ENCODE peak calls at places on chromosomes 4 and X, in six cellular contexts. One of them, this sample, is unnamed.

GRCh38 chrX:101219840-101220191 is 230 bp downstream of the DRP2 start:
- DNase-seq in fibroblast of lung: peak
- DNase-seq in IMR-90: peak
- DNase-seq in H9: no peak
- DNase-seq in hepatocyte: peak
- DNase-seq in Karpas-422: no peak
- DNase-seq in this sample: no peak

GRCh38 chr4:3348621-3349020 is 55.8 kb downstream of the RGS12 start:
- DNase-seq in H9: no peak
- DNase-seq in Karpas-422: no peak
- DNase-seq in IMR-90: no peak
- DNase-seq in hepatocyte: no peak
- DNase-seq in fibroblast of lung: no peak
- DNase-seq in this sample: no peak

GRCh38 chr4:62387808-62388207 is 1187.7 kb downstream of the ADGRL3 start:
- DNase-seq in fibroblast of lung: no peak
- DNase-seq in hepatocyte: no peak
- DNase-seq in Karpas-422: no peak
- DNase-seq in IMR-90: no peak
- DNase-seq in H9: no peak
- DNase-seq in this sample: no peak

GRCh38 chrX:39950035-39950688 is 147.6 kb downstream of the BCOR start:
- DNase-seq in H9: no peak
- DNase-seq in fibroblast of lung: peak
- DNase-seq in IMR-90: peak
- DNase-seq in hepatocyte: no peak
- DNase-seq in Karpas-422: peak
- DNase-seq in this sample: peak

GRCh38 chr4:83208371-83208770 is 76.2 kb downstream of the COQ2 start:
- DNase-seq in H9: no peak
- DNase-seq in IMR-90: no peak
- DNase-seq in fibroblast of lung: no peak
- DNase-seq in Karpas-422: no peak
- DNase-seq in hepatocyte: no peak
- DNase-seq in this sample: no peak

GRCh38 chr4:107391630-107392028 is 328.4 kb downstream of the PAPSS1 start:
- DNase-seq in H9: no peak
- DNase-seq in fibroblast of lung: no peak
- DNase-seq in hepatocyte: no peak
- DNase-seq in IMR-90: no peak
- DNase-seq in Karpas-422: no peak
- DNase-seq in this sample: no peak

GRCh38 chr4:109209647-109210046 is 92.8 kb downstream of the COL25A1 start:
- DNase-seq in IMR-90: no peak
- DNase-seq in Karpas-422: no peak
- DNase-seq in fibroblast of lung: no peak
- DNase-seq in H9: no peak
- DNase-seq in hepatocyte: no peak
- DNase-seq in this sample: no peak

GRCh38 chr4:80900908-80901307 is 129.6 kb upstream of the BMP3 start:
- DNase-seq in Karpas-422: no peak
- DNase-seq in H9: no peak
- DNase-seq in IMR-90: no peak
- DNase-seq in fibroblast of lung: no peak
- DNase-seq in hepatocyte: no peak
- DNase-seq in this sample: no peak

GRCh38 chrX:147927220-147927619 is 15.5 kb downstream of the FMR1 start:
- DNase-seq in IMR-90: no peak
- DNase-seq in fibroblast of lung: no peak
- DNase-seq in H9: no peak
- DNase-seq in Karpas-422: no peak
- DNase-seq in hepatocyte: no peak
- DNase-seq in this sample: no peak

GRCh38 chr4:3304831-3305609 is 12.2 kb downstream of the RGS12 start:
- DNase-seq in hepatocyte: peak
- DNase-seq in H9: peak
- DNase-seq in Karpas-422: no peak
- DNase-seq in IMR-90: peak
- DNase-seq in fibroblast of lung: peak
- DNase-seq in this sample: no peak

GRCh38 chr4:41750624-41751324 is 2.2 kb upstream of the PHOX2B start:
- DNase-seq in fibroblast of lung: no peak
- DNase-seq in Karpas-422: no peak
- DNase-seq in hepatocyte: no peak
- DNase-seq in H9: peak
- DNase-seq in IMR-90: no peak
- DNase-seq in this sample: no peak

GRCh38 chr4:153218961-153219360 is 14.7 kb downstream of the TRIM2 start:
- DNase-seq in fibroblast of lung: no peak
- DNase-seq in hepatocyte: peak
- DNase-seq in Karpas-422: no peak
- DNase-seq in IMR-90: no peak
- DNase-seq in H9: no peak
- DNase-seq in this sample: no peak

GRCh38 chr4:186192068-186192751 is 843 bp downstream of the CYP4V2 start:
- DNase-seq in fibroblast of lung: peak
- DNase-seq in Karpas-422: peak
- DNase-seq in IMR-90: peak
- DNase-seq in hepatocyte: peak
- DNase-seq in H9: peak
- DNase-seq in this sample: peak

GRCh38 chrX:110146521-110146920 is 143.6 kb downstream of the TMEM164 start:
- DNase-seq in Karpas-422: peak
- DNase-seq in H9: no peak
- DNase-seq in IMR-90: peak
- DNase-seq in fibroblast of lung: peak
- DNase-seq in hepatocyte: peak
- DNase-seq in this sample: peak

DNA sequence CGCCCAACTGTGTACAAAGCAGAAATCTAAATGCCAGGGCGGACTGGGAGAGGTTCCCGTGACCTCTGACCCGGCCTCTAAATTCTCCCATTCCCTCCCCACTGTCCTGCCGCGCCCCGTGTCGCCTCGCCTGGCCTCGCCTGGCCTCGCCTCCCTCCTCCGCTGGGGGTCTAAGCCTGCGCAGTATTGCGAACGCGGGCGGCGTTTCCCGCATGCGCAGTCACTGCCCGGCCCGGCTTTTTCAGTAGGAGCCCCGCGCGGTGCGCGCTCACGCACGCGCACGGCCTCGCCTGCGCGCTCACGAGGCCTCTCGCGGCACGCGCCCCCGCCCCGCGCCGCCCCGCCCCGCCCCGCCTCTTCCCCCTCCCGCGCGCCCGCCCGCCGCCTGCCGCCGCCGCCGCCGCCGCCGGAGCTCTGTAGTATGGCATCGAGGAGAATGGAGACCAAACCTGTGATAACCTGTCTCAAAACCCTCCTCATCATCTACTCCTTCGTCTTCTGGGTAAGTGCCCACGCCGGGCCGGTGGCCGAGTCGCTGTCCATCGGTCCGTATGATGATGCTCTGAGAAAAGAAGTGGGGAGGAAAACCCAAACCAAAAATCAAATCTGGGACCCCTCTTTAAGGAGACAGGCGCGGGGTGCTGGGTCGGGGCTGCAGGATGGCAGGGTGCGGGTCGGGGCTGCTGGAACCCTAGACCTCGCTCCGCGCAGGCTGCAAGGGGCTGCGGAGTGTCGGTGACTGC is at the start of gene TSPAN7:
- DNase-seq in Karpas-422: no peak
- DNase-seq in fibroblast of lung: peak
- DNase-seq in hepatocyte: peak
- DNase-seq in IMR-90: peak
- DNase-seq in H9: peak
- DNase-seq in this sample: peak
- H2AFZ ChIP-seq in Karpas-422: no peak
- H2AFZ ChIP-seq in fibroblast of lung: peak
- H2AFZ ChIP-seq in hepatocyte: peak
- H2AFZ ChIP-seq in IMR-90: peak
- H2AFZ ChIP-seq in H9: no peak
- H2AFZ ChIP-seq in this sample: peak

GRCh38 chrX:108177321-108177990 is 85.9 kb downstream of the ATG4A start:
- DNase-seq in IMR-90: no peak
- DNase-seq in Karpas-422: no peak
- DNase-seq in H9: no peak
- DNase-seq in fibroblast of lung: peak
- DNase-seq in hepatocyte: no peak
- DNase-seq in this sample: no peak
- H2AFZ ChIP-seq in IMR-90: no peak
- H2AFZ ChIP-seq in Karpas-422: no peak
- H2AFZ ChIP-seq in H9: no peak
- H2AFZ ChIP-seq in fibroblast of lung: no peak
- H2AFZ ChIP-seq in hepatocyte: no peak
- H2AFZ ChIP-seq in this sample: no peak

DNA sequence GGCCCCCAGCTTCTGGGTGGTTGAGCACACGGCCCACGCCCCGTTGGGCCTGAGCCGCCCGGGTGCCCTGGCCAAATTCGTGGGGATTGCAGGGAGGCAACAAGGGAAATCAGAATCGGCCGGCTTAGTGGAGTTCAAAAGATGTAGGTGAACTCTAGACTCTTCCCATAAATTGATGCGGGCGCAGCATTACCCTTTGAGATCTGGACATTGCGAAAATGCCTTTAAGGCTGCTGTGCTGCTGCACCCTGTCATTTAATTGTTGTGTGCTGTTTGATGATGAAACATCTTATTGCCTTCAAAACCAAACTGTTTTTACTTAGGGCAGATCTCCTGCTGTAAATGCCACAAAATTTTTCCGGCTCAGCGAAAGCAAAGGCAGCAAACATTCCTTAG is 409 bp upstream of the MPP1 start:
- DNase-seq in H9: no peak
- DNase-seq in IMR-90: peak
- DNase-seq in hepatocyte: no peak
- DNase-seq in Karpas-422: no peak
- DNase-seq in fibroblast of lung: peak
- DNase-seq in this sample: no peak
- H2AFZ ChIP-seq in H9: no peak
- H2AFZ ChIP-seq in IMR-90: peak
- H2AFZ ChIP-seq in hepatocyte: peak
- H2AFZ ChIP-seq in Karpas-422: peak
- H2AFZ ChIP-seq in fibroblast of lung: peak
- H2AFZ ChIP-seq in this sample: peak

GRCh38 chr4:170274616-170275015 is 184.9 kb upstream of the AADAT start:
- DNase-seq in fibroblast of lung: no peak
- DNase-seq in H9: no peak
- DNase-seq in hepatocyte: no peak
- DNase-seq in IMR-90: no peak
- DNase-seq in Karpas-422: no peak
- DNase-seq in this sample: no peak
- H2AFZ ChIP-seq in fibroblast of lung: no peak
- H2AFZ ChIP-seq in H9: no peak
- H2AFZ ChIP-seq in hepatocyte: no peak
- H2AFZ ChIP-seq in IMR-90: no peak
- H2AFZ ChIP-seq in Karpas-422: no peak
- H2AFZ ChIP-seq in this sample: no peak

GRCh38 chrX:153510383-153510782 is 7.1 kb upstream of the ATP2B3 start:
- DNase-seq in hepatocyte: no peak
- DNase-seq in fibroblast of lung: no peak
- DNase-seq in Karpas-422: no peak
- DNase-seq in H9: no peak
- DNase-seq in IMR-90: no peak
- DNase-seq in this sample: no peak
- H2AFZ ChIP-seq in hepatocyte: no peak
- H2AFZ ChIP-seq in fibroblast of lung: no peak
- H2AFZ ChIP-seq in Karpas-422: no peak
- H2AFZ ChIP-seq in H9: no peak
- H2AFZ ChIP-seq in IMR-90: no peak
- H2AFZ ChIP-seq in this sample: no peak

DNA sequence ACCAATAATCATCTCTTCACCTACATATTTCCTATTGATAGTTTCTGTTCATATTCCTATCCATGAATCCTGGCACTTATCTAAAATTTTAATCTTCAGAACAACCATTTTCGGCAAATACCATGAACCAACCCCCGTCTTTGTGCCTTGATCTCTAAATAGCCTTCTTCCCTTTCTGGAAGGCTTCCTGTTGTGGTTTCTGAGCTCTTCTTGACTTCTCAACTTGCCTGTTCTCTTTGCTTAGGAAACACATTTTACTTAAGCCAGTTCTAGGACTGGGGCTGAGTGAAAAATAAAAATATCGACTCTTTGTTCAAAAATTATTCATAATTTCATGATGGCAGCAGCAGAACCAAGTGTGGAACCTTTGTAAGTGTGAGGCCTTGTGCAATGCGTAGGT is 882.4 kb downstream of the C4orf33 start:
- DNase-seq in H9: no peak
- DNase-seq in Karpas-422: no peak
- DNase-seq in hepatocyte: no peak
- DNase-seq in IMR-90: no peak
- DNase-seq in fibroblast of lung: no peak
- DNase-seq in this sample: no peak
- H2AFZ ChIP-seq in H9: no peak
- H2AFZ ChIP-seq in Karpas-422: no peak
- H2AFZ ChIP-seq in hepatocyte: no peak
- H2AFZ ChIP-seq in IMR-90: no peak
- H2AFZ ChIP-seq in fibroblast of lung: no peak
- H2AFZ ChIP-seq in this sample: no peak